ENCODE peak calls at places on chromosomes 16 and 17, in four cellular contexts. H is endothelial cell of umbilical vein, L is IMR-90, Y is OCI-LY7. E is an unnamed sample. For H4K20me1, the result is how much of the 10 kb centered on the place peaks cover.

GRCh38 chr17:39643271-39643670 is 6.3 kb downstream of the STARD3 start:
- DNase-seq in Y (no peak), H (peak), L (peak), E (no peak)

GRCh38 chr16:69131167-69131748 is 1.1 kb downstream of the CHTF8 start:
- DNase-seq in Y (peak), H (peak), L (peak), E (peak)

GRCh38 chr17:50511058-50511457 is 2.8 kb downstream of the MYCBPAP start:
- DNase-seq in Y (no peak), L (peak), H (no peak), E (peak)

GRCh38 chr17:82246365-82247174 is 17.7 kb downstream of the SLC16A3 start:
- DNase-seq in L (peak), H (peak), Y (no peak), E (peak)

GRCh38 chr16:22692916-22693646 is 120.9 kb upstream of the HS3ST2 start:
- DNase-seq in H (no peak), L (no peak), Y (no peak), E (no peak)

GRCh38 chr16:70715113-70715711 is 29.4 kb upstream of the MTSS2 start:
- DNase-seq in H (no peak), Y (no peak), L (peak), E (peak)

GRCh38 chr16:56987692-56988091 is 1.7 kb upstream of the NLRC5 start:
- DNase-seq in H (no peak), Y (no peak), L (no peak), E (peak)

GRCh38 chr17:72466606-72467005 is 345.8 kb downstream of the SOX9 start:
- DNase-seq in H (no peak), L (no peak), Y (no peak), E (no peak)

GRCh38 chr17:19470529-19471261 is 59.7 kb downstream of the RNF112 start:
- DNase-seq in H (no peak), L (peak), Y (no peak), E (peak)

GRCh38 chr16:79419148-79419547 is 181.4 kb downstream of the MAF start:
- DNase-seq in Y (no peak), L (no peak), H (no peak), E (no peak)

GRCh38 chr17:17041018-17041521 is 1.2 kb upstream of the MPRIP start:
- DNase-seq in L (peak), H (no peak), Y (no peak), E (peak)

GRCh38 chr17:40951011-40951622 is 13.7 kb upstream of the KRT23 start:
- DNase-seq in Y (no peak), H (no peak), L (no peak), E (no peak)

GRCh38 chr17:29241015-29241963 is 5.4 kb upstream of the CRYBA1 start:
- DNase-seq in H (peak), Y (peak), L (peak), E (peak)

GRCh38 chr17:17191961-17192381 is 14.2 kb downstream of the PLD6 start:
- DNase-seq in Y (no peak), L (peak), H (no peak), E (peak)

GRCh38 chr17:66115246-66115645 is 76.7 kb downstream of the CEP112 start:
- DNase-seq in L (peak), Y (no peak), H (no peak), E (peak)

GRCh38 chr17:7887038-7887481 is 1.5 kb upstream of the CHD3 start:
- DNase-seq in L (no peak), H (no peak), Y (no peak), E (peak)

GRCh38 chr16:9489823-9490467 is 398.5 kb downstream of the HAPSTR1 start:
- DNase-seq in H (no peak), Y (no peak), L (no peak), E (no peak)

GRCh38 chr17:57442914-57443571 is 186.7 kb downstream of the MSI2 start:
- DNase-seq in L (no peak), H (peak), Y (peak), E (no peak)

GRCh38 chr17:4230142-4230541 is 33.6 kb downstream of the ANKFY1 start:
- DNase-seq in L (peak), Y (no peak), H (peak), E (peak)

GRCh38 chr16:59543641-59544040 is 809.5 kb upstream of the GOT2 start:
- DNase-seq in L (peak), H (peak), Y (no peak), E (no peak)

GRCh38 chr16:13453938-13454553 is 465.9 kb upstream of the ERCC4 start:
- DNase-seq in Y (peak), L (no peak), H (no peak), E (no peak)

GRCh38 chr16:87674405-87674804 is 72.1 kb downstream of the JPH3 start:
- DNase-seq in H (no peak), Y (no peak), L (no peak), E (no peak)
- H3K4me3 ChIP-seq in H (no peak), Y (no peak), L (no peak), E (no peak)

GRCh38 chr16:5234295-5235050 is 136.9 kb upstream of the EEF2KMT start:
- DNase-seq in L (no peak), Y (no peak), H (no peak), E (no peak)

GRCh38 chr16:5231246-5231759 is 133.7 kb upstream of the EEF2KMT start:
- DNase-seq in Y (no peak), L (no peak), H (no peak), E (no peak)

DNA sequence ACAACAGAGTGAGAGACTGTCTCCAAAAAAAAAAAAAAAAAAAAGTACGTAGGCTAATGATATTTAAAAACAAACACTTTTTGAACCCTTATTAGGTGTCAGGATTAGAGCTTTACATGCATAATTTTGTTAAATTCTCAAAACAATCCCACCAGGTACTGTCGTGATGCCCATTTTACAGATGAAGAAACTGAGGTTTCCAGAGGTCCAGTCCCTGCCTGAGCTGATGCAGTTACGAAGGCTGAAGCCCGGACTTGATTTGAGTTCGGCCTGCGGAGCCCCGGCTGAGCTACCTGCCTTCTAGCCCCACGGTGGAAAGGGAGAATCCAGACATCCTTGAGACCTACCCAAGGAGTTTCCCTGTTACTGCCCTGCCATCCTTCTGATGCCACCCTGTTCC is 137.5 kb upstream of the EEF2KMT start:
- DNase-seq in Y (no peak), H (no peak), L (no peak), E (no peak)
- H4K20me1 ChIP-seq in Y (under half), H (under half), L (under half), E (under half)

GRCh38 chr17:76707985-76708807 is 2.6 kb downstream of the MXRA7 start:
- DNase-seq in H (no peak), L (no peak), Y (no peak), E (peak)
- TF ChIP-seq CTCF in H (peak), L (peak), Y (peak), E (peak)

DNA sequence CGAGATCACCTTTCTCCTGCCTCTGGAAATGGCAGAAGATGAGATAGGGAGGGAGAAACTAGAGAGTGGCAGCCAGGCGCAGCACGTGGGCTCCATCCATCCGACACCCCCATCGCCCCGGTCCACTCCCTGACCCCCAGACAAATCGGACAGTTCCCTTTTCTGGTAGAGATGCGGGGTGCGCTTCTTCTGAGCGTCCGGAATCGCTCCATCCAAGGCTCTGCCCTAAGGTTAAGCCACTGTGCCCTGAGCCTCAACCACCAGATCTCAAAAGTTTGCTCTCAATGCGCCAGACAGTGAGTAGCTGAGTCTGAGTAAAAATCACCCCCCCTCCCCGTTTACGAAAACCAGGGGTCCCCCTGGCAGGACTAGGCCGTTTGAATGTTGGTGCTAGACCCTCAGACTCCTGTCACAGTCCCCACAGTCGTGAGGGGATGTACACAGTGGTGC is 15.4 kb upstream of the ZFHX3 start:
- DNase-seq in Y (no peak), H (no peak), L (no peak), E (peak)
- H3K4me3 ChIP-seq in Y (no peak), H (no peak), L (no peak), E (no peak)

DNA sequence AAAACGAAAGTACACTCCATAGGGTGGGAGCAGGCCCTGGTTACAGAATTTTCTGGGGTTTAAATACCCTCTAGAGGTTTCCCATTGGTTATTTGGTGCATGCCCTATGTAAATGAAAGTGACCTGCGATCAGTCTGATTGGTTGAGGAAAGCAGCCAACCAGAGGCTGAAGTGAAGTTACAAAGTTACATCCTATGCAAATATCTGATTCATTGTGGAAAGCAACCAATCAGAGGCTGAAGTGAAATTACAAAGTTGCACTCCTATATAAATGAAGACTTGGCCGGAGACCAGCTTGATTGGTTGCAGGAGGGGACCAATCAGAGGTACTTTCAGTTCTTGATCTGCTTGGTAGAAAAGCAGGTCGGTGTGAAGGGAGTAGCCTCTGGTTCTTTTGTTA is 24.4 kb downstream of the NAA60 start:
- DNase-seq in L (peak), Y (peak), H (peak), E (peak)
- H4K20me1 ChIP-seq in L (half or more), Y (under half), H (under half), E (half or more)

DNA sequence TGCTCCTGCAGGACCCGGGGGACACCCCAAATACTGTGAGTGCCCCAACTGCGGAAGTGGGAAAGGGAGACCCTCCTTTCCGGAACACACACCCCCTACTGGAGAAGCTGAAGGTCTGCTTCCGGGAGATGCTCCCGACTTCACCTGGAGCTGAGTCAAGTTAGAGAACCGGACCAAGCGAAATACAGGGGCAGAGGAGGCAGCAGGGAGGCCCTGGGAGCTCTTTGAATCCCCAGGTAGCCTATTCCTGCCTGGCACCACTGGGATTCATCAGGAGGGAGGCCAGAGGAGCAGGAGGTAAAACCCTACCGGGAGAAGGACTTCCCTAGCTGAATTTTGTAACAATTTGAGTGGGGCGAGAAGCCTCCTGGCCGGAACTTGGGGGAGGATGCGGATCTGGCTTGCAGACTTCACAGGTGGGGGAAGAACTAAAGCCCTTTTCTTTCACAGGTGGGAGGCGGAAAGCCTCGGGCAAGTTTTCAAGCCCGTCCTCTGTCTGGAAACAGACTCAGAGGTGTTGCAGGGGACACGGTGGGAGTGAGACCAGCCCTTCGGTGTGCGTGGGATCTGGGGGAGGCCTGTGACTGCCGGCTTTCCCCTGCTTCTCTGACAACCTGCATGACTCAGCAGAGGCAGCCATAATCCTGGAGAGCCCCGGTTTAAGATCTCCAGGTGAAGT is 22.4 kb upstream of the TEKT1 start:
- DNase-seq in L (no peak), Y (peak), H (no peak), E (no peak)
- TF ChIP-seq CTCF in L (no peak), Y (peak), H (no peak), E (peak)

GRCh38 chr16:87367556-87367955 is 16.0 kb downstream of the FBXO31 start:
- DNase-seq in H (no peak), Y (no peak), L (no peak), E (no peak)
- H3K4me3 ChIP-seq in H (no peak), Y (no peak), L (no peak), E (no peak)

GRCh38 chr16:88748364-88748763 is 36.7 kb downstream of the PIEZO1 start:
- DNase-seq in L (no peak), H (no peak), Y (no peak), E (no peak)
- H4K20me1 ChIP-seq in L (half or more), H (under half), Y (under half), E (half or more)

GRCh38 chr16:85553436-85554113 is 59.5 kb upstream of the GSE1 start:
- DNase-seq in H (peak), Y (peak), L (peak), E (peak)
- TF ChIP-seq CTCF in H (no peak), Y (peak), L (peak), E (no peak)

DNA sequence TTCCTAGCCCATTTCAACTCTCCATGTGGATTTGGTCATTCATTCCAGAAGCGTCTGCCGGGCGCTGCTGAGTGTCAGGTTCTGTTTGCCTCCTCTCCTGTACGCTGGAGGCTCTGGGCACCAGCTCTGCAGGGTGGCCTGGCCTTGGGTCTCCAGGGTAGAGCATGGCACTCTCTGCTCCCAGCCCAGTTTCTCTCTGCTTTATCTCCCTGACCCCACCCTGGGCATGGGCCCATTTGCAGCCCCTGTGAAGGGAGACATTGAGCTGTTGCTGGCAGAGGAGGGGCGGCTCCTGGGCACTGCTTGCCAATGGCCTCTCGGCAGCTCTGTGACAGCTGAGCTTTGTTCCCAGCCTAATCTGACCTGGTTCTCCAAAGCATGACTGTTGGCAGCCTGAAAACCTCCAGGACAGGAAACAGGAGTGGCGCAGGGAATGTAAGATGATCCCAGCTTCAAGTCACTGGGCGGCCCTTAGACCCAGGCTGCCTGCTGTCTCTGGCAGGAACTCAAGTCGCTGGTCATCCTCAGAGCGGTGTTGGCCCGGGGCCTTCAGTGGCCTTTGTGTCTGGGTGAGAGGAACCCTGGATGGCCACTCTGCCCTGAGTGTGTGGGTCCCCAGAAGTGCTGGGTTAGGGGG is 146.8 kb downstream of the SEC14L1 start:
- DNase-seq in L (peak), Y (no peak), H (peak), E (peak)
- H3K4me3 ChIP-seq in L (no peak), Y (no peak), H (no peak), E (peak)